ENCODE peak calls at places on chromosomes 7 and 10, in seven cellular contexts. One of them, this sample, is unnamed.

GRCh38 chr7:93985101-93985500 is 19.1 kb downstream of the BET1 start:
- DNase-seq in cardiac muscle cell: no peak
- DNase-seq in gastrocnemius medialis: no peak
- DNase-seq in endothelial cell: no peak
- DNase-seq in IMR-90: no peak
- DNase-seq in fibroblast of pulmonary artery: no peak
- DNase-seq in choroid plexus epithelial cell: peak; percentile 61
- DNase-seq in this sample: no peak

GRCh38 chr10:94011296-94011695 is 17.6 kb downstream of the PLCE1 start:
- DNase-seq in choroid plexus epithelial cell: no peak
- DNase-seq in endothelial cell: no peak
- DNase-seq in cardiac muscle cell: no peak
- DNase-seq in IMR-90: no peak
- DNase-seq in gastrocnemius medialis: no peak
- DNase-seq in fibroblast of pulmonary artery: no peak
- DNase-seq in this sample: no peak

GRCh38 chr7:121169469-121169868 is 159.3 kb upstream of the WNT16 start:
- DNase-seq in gastrocnemius medialis: no peak
- DNase-seq in choroid plexus epithelial cell: no peak
- DNase-seq in endothelial cell: no peak
- DNase-seq in IMR-90: no peak
- DNase-seq in fibroblast of pulmonary artery: no peak
- DNase-seq in cardiac muscle cell: no peak
- DNase-seq in this sample: no peak

GRCh38 chr10:127408733-127409132 is 140.4 kb upstream of the NPS start:
- DNase-seq in IMR-90: peak; percentile 15
- DNase-seq in choroid plexus epithelial cell: no peak
- DNase-seq in fibroblast of pulmonary artery: no peak
- DNase-seq in gastrocnemius medialis: no peak
- DNase-seq in cardiac muscle cell: no peak
- DNase-seq in endothelial cell: no peak
- DNase-seq in this sample: no peak

GRCh38 chr7:131557521-131558385 is 1.3 kb upstream of the PODXL start:
- DNase-seq in endothelial cell: peak; percentile 58
- DNase-seq in choroid plexus epithelial cell: no peak
- DNase-seq in gastrocnemius medialis: no peak
- DNase-seq in cardiac muscle cell: peak; percentile 49
- DNase-seq in IMR-90: no peak
- DNase-seq in fibroblast of pulmonary artery: no peak
- DNase-seq in this sample: peak; percentile 25

GRCh38 chr10:66292456-66292855 is 633.4 kb upstream of the LRRTM3 start:
- DNase-seq in fibroblast of pulmonary artery: no peak
- DNase-seq in endothelial cell: no peak
- DNase-seq in cardiac muscle cell: no peak
- DNase-seq in gastrocnemius medialis: no peak
- DNase-seq in choroid plexus epithelial cell: no peak
- DNase-seq in IMR-90: no peak
- DNase-seq in this sample: no peak

GRCh38 chr7:82778021-82778420 is 334.4 kb upstream of the CACNA2D1 start:
- DNase-seq in IMR-90: peak; percentile 58
- DNase-seq in gastrocnemius medialis: no peak
- DNase-seq in fibroblast of pulmonary artery: peak; percentile 2
- DNase-seq in choroid plexus epithelial cell: peak; percentile 46
- DNase-seq in cardiac muscle cell: no peak
- DNase-seq in endothelial cell: no peak
- DNase-seq in this sample: no peak

GRCh38 chr10:106424076-106424475 is 740.4 kb downstream of the SORCS1 start:
- DNase-seq in IMR-90: peak; percentile 96
- DNase-seq in fibroblast of pulmonary artery: peak; percentile 97
- DNase-seq in endothelial cell: no peak
- DNase-seq in gastrocnemius medialis: no peak
- DNase-seq in cardiac muscle cell: no peak
- DNase-seq in choroid plexus epithelial cell: peak; percentile 96
- DNase-seq in this sample: no peak

GRCh38 chr7:54778696-54779285 is 19.8 kb upstream of the SEC61G start:
- DNase-seq in fibroblast of pulmonary artery: no peak
- DNase-seq in endothelial cell: no peak
- DNase-seq in IMR-90: peak; percentile 47
- DNase-seq in gastrocnemius medialis: no peak
- DNase-seq in choroid plexus epithelial cell: no peak
- DNase-seq in cardiac muscle cell: no peak
- DNase-seq in this sample: no peak

GRCh38 chr7:44313621-44314031 is 11.8 kb downstream of the CAMK2B start:
- DNase-seq in fibroblast of pulmonary artery: no peak
- DNase-seq in cardiac muscle cell: no peak
- DNase-seq in choroid plexus epithelial cell: no peak
- DNase-seq in IMR-90: no peak
- DNase-seq in endothelial cell: no peak
- DNase-seq in gastrocnemius medialis: peak; percentile 83
- DNase-seq in this sample: no peak

GRCh38 chr7:45682358-45682735 is 108.2 kb downstream of the ADCY1 start:
- DNase-seq in endothelial cell: no peak
- DNase-seq in gastrocnemius medialis: no peak
- DNase-seq in cardiac muscle cell: no peak
- DNase-seq in choroid plexus epithelial cell: no peak
- DNase-seq in fibroblast of pulmonary artery: no peak
- DNase-seq in IMR-90: no peak
- DNase-seq in this sample: no peak

GRCh38 chr10:34651796-34652195 is 163.3 kb downstream of the PARD3 start:
- DNase-seq in gastrocnemius medialis: no peak
- DNase-seq in fibroblast of pulmonary artery: peak; percentile 45
- DNase-seq in IMR-90: no peak
- DNase-seq in choroid plexus epithelial cell: peak; percentile 17
- DNase-seq in cardiac muscle cell: peak; percentile 68
- DNase-seq in endothelial cell: no peak
- DNase-seq in this sample: no peak

GRCh38 chr10:132992433-132993215 is 50.3 kb upstream of the CFAP46 start:
- DNase-seq in cardiac muscle cell: no peak
- DNase-seq in fibroblast of pulmonary artery: no peak
- DNase-seq in gastrocnemius medialis: no peak
- DNase-seq in choroid plexus epithelial cell: no peak
- DNase-seq in IMR-90: no peak
- DNase-seq in endothelial cell: no peak
- DNase-seq in this sample: no peak

GRCh38 chr7:137395425-137395824 is 51.9 kb upstream of the PTN start:
- DNase-seq in cardiac muscle cell: no peak
- DNase-seq in choroid plexus epithelial cell: no peak
- DNase-seq in fibroblast of pulmonary artery: no peak
- DNase-seq in gastrocnemius medialis: no peak
- DNase-seq in IMR-90: no peak
- DNase-seq in endothelial cell: no peak
- DNase-seq in this sample: no peak

GRCh38 chr10:87575851-87576250 is 71.2 kb downstream of the MINPP1 start:
- DNase-seq in cardiac muscle cell: no peak
- DNase-seq in IMR-90: no peak
- DNase-seq in endothelial cell: no peak
- DNase-seq in fibroblast of pulmonary artery: no peak
- DNase-seq in gastrocnemius medialis: no peak
- DNase-seq in choroid plexus epithelial cell: no peak
- DNase-seq in this sample: no peak

GRCh38 chr10:34024708-34025425 is 690.4 kb upstream of the NRP1 start:
- DNase-seq in endothelial cell: peak; percentile 31
- DNase-seq in gastrocnemius medialis: no peak
- DNase-seq in IMR-90: no peak
- DNase-seq in cardiac muscle cell: no peak
- DNase-seq in choroid plexus epithelial cell: peak; percentile 50
- DNase-seq in fibroblast of pulmonary artery: peak; percentile 33
- DNase-seq in this sample: no peak

GRCh38 chr10:96072673-96073072 is 29.3 kb downstream of the CCNJ start:
- DNase-seq in fibroblast of pulmonary artery: no peak
- DNase-seq in endothelial cell: no peak
- DNase-seq in cardiac muscle cell: no peak
- DNase-seq in choroid plexus epithelial cell: peak; percentile 10
- DNase-seq in gastrocnemius medialis: no peak
- DNase-seq in IMR-90: peak; percentile 16
- DNase-seq in this sample: no peak

GRCh38 chr7:66542528-66543373 is 85.9 kb upstream of the KCTD7 start:
- DNase-seq in IMR-90: peak; percentile 48
- DNase-seq in endothelial cell: no peak
- DNase-seq in fibroblast of pulmonary artery: peak; percentile 37
- DNase-seq in choroid plexus epithelial cell: peak; percentile 13
- DNase-seq in gastrocnemius medialis: no peak
- DNase-seq in cardiac muscle cell: peak; percentile 83
- DNase-seq in this sample: no peak

GRCh38 chr7:47078241-47078640 is 503.7 kb downstream of the TNS3 start:
- DNase-seq in fibroblast of pulmonary artery: peak; percentile 31
- DNase-seq in gastrocnemius medialis: no peak
- DNase-seq in endothelial cell: no peak
- DNase-seq in cardiac muscle cell: no peak
- DNase-seq in choroid plexus epithelial cell: peak; percentile 76
- DNase-seq in IMR-90: peak; percentile 43
- DNase-seq in this sample: no peak

GRCh38 chr7:23106491-23106800 is 861 bp downstream of the KLHL7 start:
- DNase-seq in cardiac muscle cell: peak; percentile 61
- DNase-seq in gastrocnemius medialis: peak; percentile 5
- DNase-seq in fibroblast of pulmonary artery: no peak
- DNase-seq in IMR-90: no peak
- DNase-seq in choroid plexus epithelial cell: no peak
- DNase-seq in endothelial cell: no peak
- DNase-seq in this sample: no peak

GRCh38 chr10:49327036-49327813 is 28.3 kb downstream of the C10orf71 start:
- DNase-seq in endothelial cell: no peak
- DNase-seq in fibroblast of pulmonary artery: no peak
- DNase-seq in cardiac muscle cell: no peak
- DNase-seq in gastrocnemius medialis: no peak
- DNase-seq in choroid plexus epithelial cell: no peak
- DNase-seq in IMR-90: no peak
- DNase-seq in this sample: no peak

GRCh38 chr7:48183965-48184364 is 12.7 kb downstream of the ABCA13 start:
- DNase-seq in cardiac muscle cell: no peak
- DNase-seq in gastrocnemius medialis: no peak
- DNase-seq in endothelial cell: no peak
- DNase-seq in IMR-90: no peak
- DNase-seq in choroid plexus epithelial cell: no peak
- DNase-seq in fibroblast of pulmonary artery: no peak
- DNase-seq in this sample: no peak

GRCh38 chr10:78354101-78354500 is 320.4 kb downstream of the RPS24 start:
- DNase-seq in cardiac muscle cell: no peak
- DNase-seq in fibroblast of pulmonary artery: no peak
- DNase-seq in choroid plexus epithelial cell: no peak
- DNase-seq in gastrocnemius medialis: no peak
- DNase-seq in IMR-90: no peak
- DNase-seq in endothelial cell: no peak
- DNase-seq in this sample: no peak

GRCh38 chr10:89458289-89458688 is 43.9 kb downstream of the IFIT5 start:
- DNase-seq in endothelial cell: no peak
- DNase-seq in cardiac muscle cell: no peak
- DNase-seq in IMR-90: peak; percentile 79
- DNase-seq in gastrocnemius medialis: no peak
- DNase-seq in choroid plexus epithelial cell: peak; percentile 82
- DNase-seq in fibroblast of pulmonary artery: peak; percentile 80
- DNase-seq in this sample: no peak

GRCh38 chr10:52314007-52314821 is at the start of gene DKK1:
- DNase-seq in gastrocnemius medialis: peak; percentile 17
- DNase-seq in IMR-90: peak; percentile 76
- DNase-seq in fibroblast of pulmonary artery: peak; percentile 84
- DNase-seq in cardiac muscle cell: peak; percentile 71
- DNase-seq in choroid plexus epithelial cell: peak; percentile 83
- DNase-seq in endothelial cell: peak; percentile 80
- DNase-seq in this sample: peak; percentile 41

GRCh38 chr10:102644066-102644645 is at the start of gene TRIM8:
- DNase-seq in endothelial cell: peak; percentile 62
- DNase-seq in IMR-90: no peak
- DNase-seq in gastrocnemius medialis: no peak
- DNase-seq in choroid plexus epithelial cell: peak; percentile 57
- DNase-seq in fibroblast of pulmonary artery: peak; percentile 33
- DNase-seq in cardiac muscle cell: peak; percentile 62
- DNase-seq in this sample: peak; percentile 44

GRCh38 chr7:32879460-32879859 is 12.1 kb downstream of the KBTBD2 start:
- DNase-seq in IMR-90: no peak
- DNase-seq in fibroblast of pulmonary artery: peak; percentile 15
- DNase-seq in endothelial cell: no peak
- DNase-seq in gastrocnemius medialis: no peak
- DNase-seq in choroid plexus epithelial cell: peak; percentile 18
- DNase-seq in cardiac muscle cell: peak; percentile 23
- DNase-seq in this sample: no peak

GRCh38 chr7:96786261-96786997 is 76.8 kb upstream of the SEM1 start:
- DNase-seq in cardiac muscle cell: peak; percentile 6
- DNase-seq in endothelial cell: no peak
- DNase-seq in choroid plexus epithelial cell: no peak
- DNase-seq in IMR-90: no peak
- DNase-seq in gastrocnemius medialis: no peak
- DNase-seq in fibroblast of pulmonary artery: no peak
- DNase-seq in this sample: no peak

GRCh38 chr10:23293145-23293724 is 51.4 kb downstream of the C10orf67 start:
- DNase-seq in endothelial cell: peak; percentile 69
- DNase-seq in IMR-90: peak; percentile 9
- DNase-seq in choroid plexus epithelial cell: peak; percentile 53
- DNase-seq in cardiac muscle cell: peak; percentile 63
- DNase-seq in gastrocnemius medialis: no peak
- DNase-seq in fibroblast of pulmonary artery: peak; percentile 45
- DNase-seq in this sample: peak; percentile 57

GRCh38 chr7:78081888-78082287 is 283.3 kb downstream of the PHTF2 start:
- DNase-seq in IMR-90: no peak
- DNase-seq in choroid plexus epithelial cell: no peak
- DNase-seq in endothelial cell: no peak
- DNase-seq in gastrocnemius medialis: no peak
- DNase-seq in fibroblast of pulmonary artery: no peak
- DNase-seq in cardiac muscle cell: no peak
- DNase-seq in this sample: no peak
- TF ChIP-seq CTCF in IMR-90: no peak
- TF ChIP-seq CTCF in choroid plexus epithelial cell: no peak
- TF ChIP-seq CTCF in endothelial cell: peak; percentile 29
- TF ChIP-seq CTCF in gastrocnemius medialis: no peak
- TF ChIP-seq CTCF in fibroblast of pulmonary artery: no peak
- TF ChIP-seq CTCF in cardiac muscle cell: no peak
- TF ChIP-seq CTCF in this sample: no peak

GRCh38 chr7:100629117-100629711 is 12.1 kb downstream of the TFR2 start:
- DNase-seq in endothelial cell: peak; percentile 71
- DNase-seq in choroid plexus epithelial cell: peak; percentile 34
- DNase-seq in cardiac muscle cell: peak; percentile 39
- DNase-seq in gastrocnemius medialis: no peak
- DNase-seq in fibroblast of pulmonary artery: peak; percentile 32
- DNase-seq in IMR-90: no peak
- DNase-seq in this sample: peak; percentile 53
- TF ChIP-seq CTCF in endothelial cell: peak; percentile 44
- TF ChIP-seq CTCF in choroid plexus epithelial cell: peak; percentile 64
- TF ChIP-seq CTCF in cardiac muscle cell: peak; percentile 42
- TF ChIP-seq CTCF in gastrocnemius medialis: no peak
- TF ChIP-seq CTCF in fibroblast of pulmonary artery: peak; percentile 37
- TF ChIP-seq CTCF in IMR-90: peak; percentile 34
- TF ChIP-seq CTCF in this sample: peak; percentile 50

GRCh38 chr10:9075420-9075819 is 1020.9 kb downstream of the GATA3 start:
- DNase-seq in gastrocnemius medialis: no peak
- DNase-seq in endothelial cell: no peak
- DNase-seq in cardiac muscle cell: no peak
- DNase-seq in IMR-90: no peak
- DNase-seq in fibroblast of pulmonary artery: peak; percentile 6
- DNase-seq in choroid plexus epithelial cell: peak; percentile 2
- DNase-seq in this sample: no peak
- TF ChIP-seq CTCF in gastrocnemius medialis: no peak
- TF ChIP-seq CTCF in endothelial cell: no peak
- TF ChIP-seq CTCF in cardiac muscle cell: no peak
- TF ChIP-seq CTCF in IMR-90: no peak
- TF ChIP-seq CTCF in fibroblast of pulmonary artery: no peak
- TF ChIP-seq CTCF in choroid plexus epithelial cell: no peak
- TF ChIP-seq CTCF in this sample: no peak

GRCh38 chr10:21171197-21171935 is 274.3 kb upstream of the NEBL start:
- DNase-seq in fibroblast of pulmonary artery: no peak
- DNase-seq in cardiac muscle cell: no peak
- DNase-seq in IMR-90: no peak
- DNase-seq in choroid plexus epithelial cell: peak; percentile 25
- DNase-seq in endothelial cell: no peak
- DNase-seq in gastrocnemius medialis: no peak
- DNase-seq in this sample: no peak
- TF ChIP-seq CTCF in fibroblast of pulmonary artery: peak; percentile 36
- TF ChIP-seq CTCF in cardiac muscle cell: peak; percentile 29
- TF ChIP-seq CTCF in IMR-90: no peak
- TF ChIP-seq CTCF in choroid plexus epithelial cell: peak; percentile 56
- TF ChIP-seq CTCF in endothelial cell: no peak
- TF ChIP-seq CTCF in gastrocnemius medialis: no peak
- TF ChIP-seq CTCF in this sample: peak; percentile 58